ENCODE peak calls at places on chromosome 22, in eight cellular contexts. T, L, Z, E, R, M, F and A are unnamed samples.

GRCh38 chr22:41197808-41198585 is 7.1 kb upstream of the L3MBTL2 start:
- DNase-seq in T (peak), L (peak), Z (no peak), E (peak), R (peak), M (peak), F (peak), A (peak)

GRCh38 chr22:29109853-29110252 is 37.0 kb downstream of the KREMEN1 start:
- DNase-seq in T (no peak), L (peak), Z (no peak), E (no peak), R (no peak), M (no peak), F (no peak), A (no peak)

GRCh38 chr22:17444204-17444504 is 74.9 kb downstream of the CECR2 start:
- DNase-seq in T (no peak), L (no peak), Z (no peak), E (no peak), R (no peak), M (no peak), F (no peak), A (no peak)

GRCh38 chr22:22753526-22754267 is 109.3 kb downstream of the GGTLC2 start:
- DNase-seq in T (peak), L (no peak), Z (no peak), E (peak), R (peak), M (peak), F (peak), A (peak)

GRCh38 chr22:25281675-25282345 is 62.4 kb downstream of the CRYBB2 start:
- DNase-seq in T (no peak), L (no peak), Z (no peak), E (no peak), R (no peak), M (no peak), F (no peak), A (no peak)

GRCh38 chr22:20198527-20199319 is 47.9 kb upstream of the CCDC188 start:
- DNase-seq in T (no peak), L (no peak), Z (no peak), E (no peak), R (no peak), M (no peak), F (no peak), A (no peak)

GRCh38 chr22:19983701-19984100 is 32.9 kb downstream of the ARVCF start:
- DNase-seq in T (peak), L (no peak), Z (no peak), E (no peak), R (no peak), M (no peak), F (no peak), A (no peak)

GRCh38 chr22:27113211-27114030 is 456.0 kb downstream of the MIAT start:
- DNase-seq in T (no peak), L (peak), Z (no peak), E (peak), R (peak), M (peak), F (peak), A (peak)

DNA sequence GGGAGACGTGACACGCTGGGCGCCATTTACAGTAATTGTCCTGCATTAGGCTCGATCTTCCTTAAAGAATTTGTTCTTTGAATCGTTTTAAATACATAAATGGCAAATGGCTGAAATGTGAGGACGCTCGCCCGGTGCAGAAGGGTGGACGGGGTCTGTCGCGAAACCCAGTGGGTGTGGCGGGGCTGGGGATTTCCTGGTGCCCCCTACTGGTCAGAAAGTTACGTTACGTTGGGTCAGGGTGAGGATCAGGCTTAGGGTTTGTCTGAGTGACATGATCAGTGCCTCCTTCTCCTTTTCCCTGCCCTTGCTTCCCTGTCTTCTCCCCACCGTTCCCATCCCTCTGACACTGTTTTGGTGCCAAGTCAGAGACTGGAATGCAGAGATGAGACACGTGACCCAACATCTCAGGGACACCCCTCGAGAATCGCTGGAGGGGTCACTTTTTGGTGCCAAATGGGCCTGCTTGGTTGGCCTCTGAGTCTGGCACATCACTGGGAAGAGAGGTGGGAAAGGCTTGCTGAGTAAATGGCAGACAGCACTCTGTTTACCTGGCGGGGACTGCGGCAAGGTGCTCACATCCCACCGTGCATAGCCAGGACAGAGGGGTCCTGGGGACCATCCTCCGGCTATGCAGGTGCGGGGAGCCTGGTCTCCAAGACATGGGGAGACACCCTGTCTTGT is 1107.6 kb downstream of the BRD1 start:
- DNase-seq in T (no peak), L (no peak), Z (no peak), E (no peak), R (no peak), M (no peak), F (peak), A (no peak)
- TF ChIP-seq CTCF in T (peak), L (no peak), Z (no peak), E (peak), R (no peak), M (no peak), F (no peak), A (no peak)

DNA sequence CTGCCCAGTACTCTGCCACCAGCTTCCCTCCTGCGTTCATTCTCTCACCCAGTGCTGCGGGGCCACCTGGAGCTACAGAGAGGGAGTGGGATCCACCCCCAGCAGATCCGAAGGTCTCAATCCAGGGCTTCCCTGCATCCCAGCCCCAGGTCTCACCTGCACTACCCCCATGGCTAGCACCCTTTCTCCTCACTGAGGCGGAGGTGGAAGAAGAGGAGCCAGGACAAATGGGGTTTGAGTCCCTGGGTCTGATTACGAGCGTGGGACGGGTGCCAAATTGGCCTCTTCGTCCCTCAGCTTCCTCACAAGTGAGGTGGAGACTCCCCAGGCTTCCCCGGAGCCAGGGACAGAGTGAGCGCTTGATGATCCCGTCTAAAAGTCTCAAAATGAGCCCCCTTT is 64.2 kb downstream of the NFAM1 start:
- DNase-seq in T (no peak), L (no peak), Z (no peak), E (no peak), R (no peak), M (no peak), F (no peak), A (no peak)
- H3K4me3 ChIP-seq in T (peak), L (peak), Z (no peak), E (peak), R (peak), M (peak), F (peak), A (peak)

DNA sequence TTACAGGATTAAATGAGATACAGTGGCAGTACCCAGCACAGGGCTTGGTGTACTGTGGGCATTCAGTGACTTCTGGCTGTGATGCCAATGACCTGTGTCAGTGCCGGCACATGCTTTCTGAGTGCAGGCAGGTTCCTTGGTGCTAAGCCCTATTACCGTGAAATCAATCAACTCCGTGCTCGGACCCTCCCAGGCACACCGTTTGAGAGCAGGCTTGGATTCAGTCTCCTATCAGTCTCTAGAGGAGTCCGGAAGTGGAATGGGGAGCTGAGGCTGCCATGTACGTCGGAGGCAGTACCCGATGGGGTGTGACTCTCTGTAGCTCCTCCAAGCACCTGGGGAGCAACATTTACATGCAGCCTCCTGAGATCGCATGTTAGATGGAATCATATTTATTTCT is 42.6 kb downstream of the CACNG2 start:
- DNase-seq in T (no peak), L (no peak), Z (no peak), E (no peak), R (no peak), M (no peak), F (no peak), A (no peak)
- TF ChIP-seq CTCF in T (no peak), L (no peak), Z (no peak), E (no peak), R (no peak), M (no peak), F (no peak), A (no peak)

GRCh38 chr22:32410459-32410858 is 1.6 kb downstream of the RTCB start:
- DNase-seq in T (no peak), L (no peak), Z (no peak), E (no peak), R (peak), M (no peak), F (no peak), A (peak)
- H3K4me3 ChIP-seq in T (peak), L (peak), Z (peak), E (peak), R (no peak), M (peak), F (peak), A (peak)

GRCh38 chr22:31753634-31754471 is at the start of gene DEPDC5:
- DNase-seq in T (peak), L (peak), Z (peak), E (peak), R (peak), M (peak), F (peak), A (peak)
- TF ChIP-seq CTCF in T (no peak), L (no peak), Z (peak), E (no peak), R (no peak), M (no peak), F (no peak), A (no peak)

DNA sequence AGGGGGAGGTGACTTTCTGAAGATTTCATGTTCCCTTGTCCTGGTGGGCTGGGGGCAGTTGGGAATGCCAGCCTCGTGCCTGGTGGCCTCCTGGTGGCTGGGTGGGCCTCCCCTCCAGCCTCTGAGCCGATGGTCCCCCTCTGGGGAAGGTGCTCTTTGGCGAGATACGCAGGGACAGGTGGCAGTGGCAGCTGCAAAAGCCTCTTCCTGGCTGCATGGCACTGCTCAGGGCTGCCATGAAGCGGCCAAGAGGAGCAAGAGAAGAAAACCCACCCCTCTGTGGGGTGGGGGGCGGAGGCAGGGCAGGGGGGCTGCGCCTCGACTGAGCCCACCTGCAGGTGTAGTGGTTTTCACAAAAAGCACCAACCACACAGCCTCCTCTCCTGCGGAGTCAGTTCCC is 61.8 kb upstream of the PHF21B start:
- DNase-seq in T (no peak), L (no peak), Z (no peak), E (no peak), R (no peak), M (no peak), F (no peak), A (no peak)
- H3K4me3 ChIP-seq in T (no peak), L (no peak), Z (no peak), E (peak), R (no peak), M (no peak), F (no peak), A (no peak)

GRCh38 chr22:46595545-46595944 is 24.6 kb upstream of the GRAMD4 start:
- DNase-seq in T (no peak), L (no peak), Z (no peak), E (no peak), R (no peak), M (no peak), F (no peak), A (no peak)

GRCh38 chr22:46598224-46598623 is 22.0 kb upstream of the GRAMD4 start:
- DNase-seq in T (no peak), L (no peak), Z (no peak), E (no peak), R (no peak), M (no peak), F (no peak), A (peak)

GRCh38 chr22:46594947-46595298 is 25.3 kb upstream of the GRAMD4 start:
- DNase-seq in T (no peak), L (no peak), Z (no peak), E (no peak), R (no peak), M (no peak), F (no peak), A (no peak)

GRCh38 chr22:46596032-46596441 is 24.1 kb upstream of the GRAMD4 start:
- DNase-seq in T (peak), L (no peak), Z (no peak), E (no peak), R (no peak), M (peak), F (no peak), A (no peak)

GRCh38 chr22:46596819-46597218 is 23.4 kb upstream of the GRAMD4 start:
- DNase-seq in T (no peak), L (no peak), Z (no peak), E (peak), R (peak), M (no peak), F (no peak), A (peak)
- TF ChIP-seq CTCF in T (no peak), L (no peak), Z (no peak), E (peak), R (peak), M (no peak), F (no peak), A (peak)